ENCODE peak calls at places on chromosomes 12 and 14, in eight cellular contexts. S is GM13977; B is WTC11; D is activated naive CD4-positive, alpha-beta T cell treated with anti-CD3 and anti-CD28 coated beads, Interleukin-2, amount 10 ng/mL, durations not matched to agents 7 days and 5 days; N is ELR; T is fibroblast of pulmonary artery; H is coronary artery; M is T47D. V is an unnamed sample.

GRCh38 chr12:53975019-53975815 is 463 bp upstream of the HOTAIR start:
- DNase-seq in S (no peak), B (no peak), D (no peak), N (peak), T (no peak), H (no peak), M (peak), V (no peak)

GRCh38 chr12:12141000-12141399 is 70.3 kb downstream of the BCL2L14 start:
- DNase-seq in S (no peak), B (no peak), D (no peak), N (no peak), T (no peak), H (no peak), M (no peak), V (no peak)

GRCh38 chr14:52360831-52361230 is 46.7 kb downstream of the PTGER2 start:
- DNase-seq in S (no peak), B (no peak), D (no peak), N (no peak), T (peak), H (no peak), M (no peak), V (no peak)

GRCh38 chr12:31578632-31579031 is 12.3 kb downstream of the DENND5B start:
- DNase-seq in S (no peak), B (no peak), D (no peak), N (peak), T (peak), H (no peak), M (no peak), V (no peak)

GRCh38 chr14:54893151-54893760 is 9.4 kb downstream of the GCH1 start:
- DNase-seq in S (peak), B (no peak), D (no peak), N (peak), T (peak), H (no peak), M (peak), V (peak)

GRCh38 chr14:72402429-72402772 is 470.2 kb downstream of the RGS6 start:
- DNase-seq in S (no peak), B (no peak), D (no peak), N (no peak), T (no peak), H (no peak), M (no peak), V (no peak)

GRCh38 chr14:52020315-52020714 is 31.0 kb downstream of the RTRAF start:
- DNase-seq in S (no peak), B (no peak), D (no peak), N (no peak), T (no peak), H (no peak), M (no peak), V (no peak)

GRCh38 chr12:40010899-40011774 is 94.7 kb downstream of the SLC2A13 start:
- DNase-seq in S (peak), B (peak), D (peak), N (peak), T (peak), H (no peak), M (peak), V (peak)

GRCh38 chr12:113174461-113175384 is 10.6 kb downstream of the DDX54 start:
- DNase-seq in S (peak), B (peak), D (peak), N (peak), T (peak), H (no peak), M (peak), V (peak)

GRCh38 chr14:94019329-94019728 is 6.8 kb upstream of the OTUB2 start:
- DNase-seq in S (no peak), B (no peak), D (no peak), N (no peak), T (no peak), H (no peak), M (peak), V (no peak)

GRCh38 chr14:47040490-47040889 is 388.9 kb upstream of the RPL10L start:
- DNase-seq in S (no peak), B (no peak), D (no peak), N (no peak), T (no peak), H (no peak), M (peak), V (no peak)

GRCh38 chr14:66381765-66382164 is 104.4 kb upstream of the CCDC196 start:
- DNase-seq in S (no peak), B (no peak), D (no peak), N (no peak), T (no peak), H (no peak), M (no peak), V (no peak)

GRCh38 chr12:70243510-70244331 is 488 bp downstream of the CNOT2 start:
- DNase-seq in S (peak), B (peak), D (peak), N (peak), T (peak), H (peak), M (peak), V (peak)

GRCh38 chr14:53019391-53019790 is 68.5 kb upstream of the FERMT2 start:
- DNase-seq in S (no peak), B (no peak), D (no peak), N (no peak), T (no peak), H (no peak), M (no peak), V (no peak)

GRCh38 chr12:8697120-8697475 is 693 bp upstream of the RIMKLB start:
- DNase-seq in S (no peak), B (no peak), D (peak), N (peak), T (peak), H (no peak), M (no peak), V (peak)

GRCh38 chr12:4118601-4119156 is 154.9 kb upstream of the CCND2 start:
- DNase-seq in S (no peak), B (no peak), D (peak), N (no peak), T (no peak), H (peak), M (no peak), V (no peak)

GRCh38 chr12:102960766-102961487 is 3.5 kb downstream of the ASCL1 start:
- DNase-seq in S (no peak), B (peak), D (no peak), N (no peak), T (no peak), H (no peak), M (no peak), V (peak)

GRCh38 chr12:98741615-98742265 is 96.7 kb downstream of the APAF1 start:
- DNase-seq in S (no peak), B (no peak), D (no peak), N (no peak), T (no peak), H (no peak), M (no peak), V (no peak)

GRCh38 chr14:49479432-49479831 is 106.7 kb downstream of the RPS29 start:
- DNase-seq in S (no peak), B (no peak), D (no peak), N (no peak), T (no peak), H (no peak), M (peak), V (no peak)

GRCh38 chr14:22623047-22623446 is 21.1 kb downstream of the OR6J1 start:
- DNase-seq in S (no peak), B (no peak), D (no peak), N (no peak), T (no peak), H (no peak), M (no peak), V (peak)

GRCh38 chr12:104049278-104050257 is at the start of gene GLT8D2:
- DNase-seq in S (no peak), B (peak), D (peak), N (peak), T (peak), H (peak), M (peak), V (peak)

GRCh38 chr12:113007166-113007565 is 28.8 kb downstream of the OAS2 start:
- DNase-seq in S (no peak), B (no peak), D (no peak), N (peak), T (peak), H (no peak), M (no peak), V (no peak)

GRCh38 chr14:49220492-49220891 is 365.7 kb downstream of the RPS29 start:
- DNase-seq in S (no peak), B (no peak), D (no peak), N (no peak), T (no peak), H (no peak), M (no peak), V (no peak)

GRCh38 chr12:1531160-1531653 is 63.2 kb downstream of the FBXL14 start:
- DNase-seq in S (no peak), B (no peak), D (no peak), N (no peak), T (no peak), H (no peak), M (no peak), V (no peak)

GRCh38 chr14:60310086-60310684 is 61.2 kb downstream of the PPM1A start:
- DNase-seq in S (no peak), B (no peak), D (no peak), N (no peak), T (no peak), H (no peak), M (no peak), V (no peak)

GRCh38 chr14:63777024-63777423 is 49.2 kb upstream of the SGPP1 start:
- DNase-seq in S (no peak), B (no peak), D (no peak), N (peak), T (peak), H (no peak), M (no peak), V (no peak)

GRCh38 chr14:23076785-23077408 is 18.0 kb downstream of the ACIN1 start:
- DNase-seq in S (no peak), B (no peak), D (peak), N (peak), T (peak), H (no peak), M (peak), V (peak)

GRCh38 chr12:122308811-122309210 is 42.5 kb upstream of the VPS33A start:
- DNase-seq in S (no peak), B (no peak), D (no peak), N (peak), T (no peak), H (no peak), M (no peak), V (no peak)

V was measured in KBM-7.